ENCODE peak calls at places on chromosome 22, in nine cellular contexts. C, X, T, U, H, S, R, J and D are unnamed samples.

GRCh38 chr22:37197451-37198289 is 9.6 kb upstream of the C1QTNF6 start:
- DNase-seq in C (peak; percentile 79), X (no peak), T (no peak), U (peak; percentile 92), H (peak; percentile 88), S (no peak), R (peak; percentile 71), J (peak; percentile 92), D (peak; percentile 78)

GRCh38 chr22:29773233-29773632 is 6.1 kb downstream of the UQCR10 start:
- DNase-seq in C (peak; percentile 35), X (no peak), T (no peak), U (peak; percentile 80), H (no peak), S (no peak), R (no peak), J (peak; percentile 36), D (no peak)

GRCh38 chr22:24406322-24407277 is 20.8 kb upstream of the ADORA2A start:
- DNase-seq in C (no peak), X (no peak), T (no peak), U (no peak), H (no peak), S (no peak), R (no peak), J (no peak), D (no peak)

GRCh38 chr22:38973289-38974169 is 8.6 kb upstream of the APOBEC3B start:
- DNase-seq in C (peak; percentile 65), X (peak; percentile 21), T (peak; percentile 16), U (peak; percentile 55), H (no peak), S (no peak), R (no peak), J (no peak), D (no peak)

GRCh38 chr22:30444632-30445437 is 19.3 kb downstream of the MTFP1 start:
- DNase-seq in C (peak; percentile 72), X (peak; percentile 36), T (no peak), U (peak; percentile 65), H (peak; percentile 62), S (peak; percentile 60), R (no peak), J (peak; percentile 54), D (no peak)

GRCh38 chr22:19490628-19491230 is 11.0 kb downstream of the CDC45 start:
- DNase-seq in C (no peak), X (no peak), T (no peak), U (no peak), H (no peak), S (no peak), R (no peak), J (no peak), D (no peak)

GRCh38 chr22:25644122-25644521 is 79.6 kb downstream of the GRK3 start:
- DNase-seq in C (no peak), X (no peak), T (no peak), U (no peak), H (no peak), S (no peak), R (no peak), J (no peak), D (no peak)

GRCh38 chr22:20996031-20996410 is 5.9 kb downstream of the THAP7 start:
- DNase-seq in C (no peak), X (no peak), T (no peak), U (no peak), H (peak; percentile 38), S (no peak), R (no peak), J (no peak), D (no peak)

GRCh38 chr22:50622723-50623327 is 5.1 kb downstream of the ARSA start:
- DNase-seq in C (no peak), X (no peak), T (no peak), U (no peak), H (peak; percentile 91), S (no peak), R (no peak), J (peak; percentile 67), D (peak; percentile 34)

GRCh38 chr22:24094966-24095365 is 83.9 kb downstream of the CABIN1 start:
- DNase-seq in C (no peak), X (no peak), T (no peak), U (no peak), H (peak; percentile 37), S (no peak), R (no peak), J (no peak), D (no peak)

GRCh38 chr22:28547132-28547842 is 132.4 kb downstream of the TTC28 start:
- DNase-seq in C (no peak), X (no peak), T (no peak), U (peak; percentile 48), H (no peak), S (no peak), R (no peak), J (no peak), D (no peak)

GRCh38 chr22:33474587-33474986 is 416.4 kb upstream of the SYN3 start:
- DNase-seq in C (no peak), X (no peak), T (no peak), U (no peak), H (no peak), S (peak; percentile 12), R (no peak), J (no peak), D (no peak)

GRCh38 chr22:33480118-33480517 is 421.9 kb upstream of the SYN3 start:
- DNase-seq in C (no peak), X (no peak), T (no peak), U (no peak), H (no peak), S (no peak), R (no peak), J (no peak), D (no peak)

GRCh38 chr22:33476206-33476605 is 418.0 kb upstream of the SYN3 start:
- DNase-seq in C (peak; percentile 28), X (no peak), T (no peak), U (peak; percentile 15), H (no peak), S (no peak), R (no peak), J (no peak), D (no peak)

GRCh38 chr22:33477131-33478111 is 419.2 kb upstream of the SYN3 start:
- DNase-seq in C (no peak), X (no peak), T (no peak), U (no peak), H (no peak), S (no peak), R (no peak), J (no peak), D (no peak)

GRCh38 chr22:33476716-33477115 is 418.5 kb upstream of the SYN3 start:
- DNase-seq in C (peak; percentile 15), X (no peak), T (no peak), U (peak; percentile 19), H (no peak), S (no peak), R (no peak), J (no peak), D (no peak)
- H3K27ac ChIP-seq in C (peak overlapping the region; percentile 62), X (no peak overlapping the region), T (no peak overlapping the region), U (peak overlapping the region; percentile 65), H (no peak overlapping the region), S (no peak overlapping the region), R (no peak overlapping the region), J (no peak overlapping the region), D (no peak overlapping the region)

GRCh38 chr22:48937032-48937639 is 890.5 kb downstream of the BRD1 start:
- DNase-seq in C (no peak), X (no peak), T (no peak), U (no peak), H (peak; percentile 21), S (no peak), R (no peak), J (no peak), D (no peak)

GRCh38 chr22:48938741-48939140 is 888.9 kb downstream of the BRD1 start:
- DNase-seq in C (no peak), X (no peak), T (no peak), U (no peak), H (peak; percentile 30), S (no peak), R (no peak), J (no peak), D (no peak)

GRCh38 chr22:48931452-48931851 is 896.2 kb downstream of the BRD1 start:
- DNase-seq in C (no peak), X (no peak), T (no peak), U (no peak), H (no peak), S (no peak), R (no peak), J (no peak), D (no peak)

GRCh38 chr22:48936391-48936790 is 891.3 kb downstream of the BRD1 start:
- DNase-seq in C (no peak), X (no peak), T (no peak), U (no peak), H (peak; percentile 21), S (no peak), R (no peak), J (no peak), D (no peak)

GRCh38 chr22:48934446-48934845 is 893.2 kb downstream of the BRD1 start:
- DNase-seq in C (no peak), X (no peak), T (no peak), U (no peak), H (no peak), S (no peak), R (no peak), J (no peak), D (no peak)
- H3K27ac ChIP-seq in C (no peak overlapping the region), X (no peak overlapping the region), T (no peak overlapping the region), U (no peak overlapping the region), H (no peak overlapping the region), S (no peak overlapping the region), R (no peak overlapping the region), J (no peak overlapping the region), D (no peak overlapping the region)

DNA sequence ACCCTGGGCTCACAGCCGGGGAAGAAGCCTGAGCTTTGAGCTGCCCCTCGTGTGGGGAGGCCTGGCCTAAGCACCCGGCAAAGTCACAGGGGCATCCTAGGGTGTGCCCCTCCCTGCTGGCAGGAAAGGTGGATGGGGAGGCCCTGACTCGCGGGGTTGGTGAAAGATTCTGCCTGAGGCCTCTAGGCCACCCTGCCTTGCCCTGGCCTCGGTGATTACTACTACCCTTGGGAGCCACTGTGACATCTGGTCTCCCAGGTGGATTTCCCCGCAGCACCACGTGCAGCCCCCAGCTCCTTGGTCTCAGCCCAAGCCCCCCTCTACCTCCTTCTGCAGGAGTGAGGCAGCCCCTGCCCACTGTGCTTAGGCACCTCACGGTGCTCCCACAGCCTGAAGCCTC is 23.9 kb downstream of the GNAZ start:
- DNase-seq in C (no peak), X (no peak), T (no peak), U (no peak), H (no peak), S (no peak), R (no peak), J (no peak), D (no peak)
- H3K27ac ChIP-seq in C (no peak overlapping the region), X (no peak overlapping the region), T (no peak overlapping the region), U (no peak overlapping the region), H (no peak overlapping the region), S (peak overlapping the region; percentile 41), R (no peak overlapping the region), J (no peak overlapping the region), D (no peak overlapping the region)

DNA sequence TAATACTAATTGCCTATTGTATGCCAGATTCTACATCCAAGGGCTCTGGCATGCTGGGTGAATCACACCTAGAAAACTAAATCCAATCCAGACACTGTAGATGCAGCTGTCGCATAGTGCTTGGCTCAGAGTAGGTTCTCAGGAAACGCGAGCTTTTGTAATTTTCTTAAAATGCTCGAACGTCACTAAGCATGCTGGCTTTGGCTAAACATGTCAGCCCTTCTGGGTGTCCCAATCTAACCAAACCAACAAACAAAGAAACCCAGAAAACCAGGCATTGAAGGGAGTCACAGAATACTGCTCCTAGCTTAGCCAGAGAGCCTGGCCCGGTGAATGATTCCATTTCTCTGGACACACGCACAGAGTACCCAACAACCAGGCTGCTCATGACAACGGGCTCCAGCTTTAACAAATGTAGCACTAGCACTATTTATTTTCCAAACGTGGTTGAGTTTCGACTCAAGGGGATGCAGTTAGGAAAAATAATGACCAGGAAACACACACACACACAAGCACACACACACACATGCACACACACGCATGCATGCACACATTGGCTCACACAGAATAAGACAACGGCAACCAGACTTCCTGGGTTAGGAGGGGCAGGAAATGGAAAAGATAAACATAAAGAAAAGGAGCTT is 492.6 kb downstream of the MIAT start:
- DNase-seq in C (no peak), X (no peak), T (no peak), U (no peak), H (no peak), S (no peak), R (no peak), J (no peak), D (no peak)
- H3K27ac ChIP-seq in C (no peak overlapping the region), X (no peak overlapping the region), T (no peak overlapping the region), U (no peak overlapping the region), H (no peak overlapping the region), S (no peak overlapping the region), R (no peak overlapping the region), J (no peak overlapping the region), D (no peak overlapping the region)